ENCODE peak calls at places on chromosomes 7 and 10, in four cellular contexts. O is K562, P is H1, V is IMR-90. A is an unnamed sample.

GRCh38 chr7:78141533-78142281 is 343.1 kb downstream of the PHTF2 start:
- DNase-seq in V (peak; percentile 88), O (no peak), P (no peak), A (no peak)

GRCh38 chr10:13993169-13993568 is 337.6 kb downstream of the FRMD4A start:
- DNase-seq in V (peak; percentile 90), O (no peak), P (no peak), A (no peak)

GRCh38 chr10:114396455-114396854 is 7.8 kb downstream of the AFAP1L2 start:
- DNase-seq in O (no peak), P (no peak), V (no peak), A (no peak)

GRCh38 chr10:77236029-77236428 is 401.6 kb downstream of the KCNMA1 start:
- DNase-seq in P (no peak), O (no peak), V (no peak), A (no peak)

GRCh38 chr7:112220877-112221434 is 14.5 kb downstream of the ZNF277 start:
- DNase-seq in V (no peak), O (no peak), P (no peak), A (no peak)

GRCh38 chr7:33831389-33832118 is 73.8 kb upstream of the BMPER start:
- DNase-seq in O (no peak), P (no peak), V (no peak), A (no peak)

GRCh38 chr7:158955932-158956804 is 99.8 kb downstream of the DYNC2I1 start:
- DNase-seq in V (no peak), O (no peak), P (no peak), A (no peak)

GRCh38 chr7:945147-945555 is 9.3 kb downstream of the ADAP1 start:
- DNase-seq in O (no peak), V (no peak), P (no peak), A (no peak)

GRCh38 chr10:34732926-34733325 is 82.2 kb downstream of the PARD3 start:
- DNase-seq in P (no peak), O (peak; percentile 49), V (peak; percentile 64), A (peak; percentile 61)

GRCh38 chr7:4612939-4613841 is 68.9 kb upstream of the FOXK1 start:
- DNase-seq in O (peak; percentile 56), P (peak; percentile 51), V (peak; percentile 29), A (peak; percentile 60)

GRCh38 chr7:32142649-32143048 is 72.4 kb upstream of the PDE1C start:
- DNase-seq in O (no peak), P (no peak), V (peak; percentile 80), A (no peak)

GRCh38 chr7:32145911-32146310 is 75.7 kb upstream of the PDE1C start:
- DNase-seq in V (no peak), P (no peak), O (no peak), A (no peak)

GRCh38 chr7:32147909-32148308 is 77.7 kb upstream of the PDE1C start:
- DNase-seq in P (no peak), O (no peak), V (peak; percentile 56), A (no peak)

GRCh38 chr7:32140540-32140939 is 70.3 kb upstream of the PDE1C start:
- DNase-seq in O (no peak), P (no peak), V (no peak), A (no peak)

GRCh38 chr7:32143271-32143670 is 73.1 kb upstream of the PDE1C start:
- DNase-seq in P (no peak), V (peak; percentile 32), O (no peak), A (no peak)
- TF ChIP-seq POLR2A in P (no peak), V (no peak), O (no peak), A (no peak)

GRCh38 chr10:43204943-43205671 is 61.8 kb downstream of the RASGEF1A start:
- DNase-seq in V (peak; percentile 48), P (peak; percentile 74), O (peak; percentile 83), A (peak; percentile 50)

GRCh38 chr10:43204394-43204942 is 62.4 kb downstream of the RASGEF1A start:
- DNase-seq in V (no peak), P (no peak), O (no peak), A (no peak)

GRCh38 chr10:43202224-43202656 is 64.0 kb downstream of the CSGALNACT2 start:
- DNase-seq in P (peak; percentile 82), V (no peak), O (peak; percentile 91), A (no peak)

GRCh38 chr10:43202657-43203490 is 64.0 kb downstream of the RASGEF1A start:
- DNase-seq in P (peak; percentile 98), O (peak; percentile 95), V (no peak), A (no peak)

DNA sequence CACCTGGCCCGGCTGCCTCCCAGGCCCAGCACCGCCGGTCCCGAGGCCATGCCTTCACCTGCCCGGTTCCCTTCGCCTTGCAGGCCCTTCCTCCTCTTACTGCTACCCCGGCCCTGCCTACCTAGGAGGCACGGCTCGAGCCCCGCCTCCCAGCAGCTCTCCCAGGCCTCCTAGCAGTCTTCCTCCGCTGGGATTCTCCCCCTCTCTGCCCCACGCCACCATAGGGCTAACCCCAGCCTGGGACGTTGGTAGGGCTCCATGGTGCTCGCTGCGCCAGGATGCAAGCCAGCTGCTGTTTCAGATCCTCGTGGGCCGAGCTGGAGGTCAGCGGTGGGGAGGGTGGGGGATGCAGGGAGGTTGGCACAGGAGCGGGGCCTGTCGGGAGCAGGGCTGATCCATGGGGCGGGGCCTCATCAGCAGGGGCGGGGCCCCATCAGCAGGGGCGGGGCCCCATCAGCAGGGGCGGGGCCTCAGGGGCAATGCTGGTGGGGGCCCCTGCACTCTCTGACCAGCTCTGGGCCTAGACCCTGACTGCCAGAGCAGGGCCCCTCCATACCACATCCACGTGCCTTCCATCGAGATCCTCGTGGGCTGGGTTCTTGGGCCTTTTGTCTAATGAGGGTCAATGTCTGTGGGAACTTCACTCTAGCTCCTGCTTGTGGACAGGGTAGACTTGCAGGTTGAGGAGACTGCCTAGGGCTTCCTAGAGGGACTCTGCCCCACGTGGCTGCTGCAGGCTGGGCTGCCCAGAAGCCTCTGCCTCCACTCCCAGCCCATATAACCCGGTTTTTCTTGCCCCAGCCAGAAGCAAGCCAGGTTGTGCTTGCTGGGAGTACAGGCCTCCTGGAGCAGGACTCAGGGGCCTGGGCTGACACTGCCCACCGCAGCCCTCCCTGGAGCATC is 63.1 kb downstream of the RASGEF1A start:
- DNase-seq in V (no peak), O (peak; percentile 86), P (peak; percentile 96), A (no peak)
- H3K9ac ChIP-seq in V (no peak overlapping the region), O (peak overlapping the region; percentile 94), P (peak overlapping the region; percentile 22), A (no peak overlapping the region)

GRCh38 chr7:129367700-129368388 is 66.4 kb upstream of the STRIP2 start:
- DNase-seq in P (peak; percentile 87), V (peak; percentile 72), O (peak; percentile 91), A (peak; percentile 77)
- TF ChIP-seq CTCF in P (peak; percentile 83), V (peak; percentile 89), O (peak; percentile 98), A (peak; percentile 85)

DNA sequence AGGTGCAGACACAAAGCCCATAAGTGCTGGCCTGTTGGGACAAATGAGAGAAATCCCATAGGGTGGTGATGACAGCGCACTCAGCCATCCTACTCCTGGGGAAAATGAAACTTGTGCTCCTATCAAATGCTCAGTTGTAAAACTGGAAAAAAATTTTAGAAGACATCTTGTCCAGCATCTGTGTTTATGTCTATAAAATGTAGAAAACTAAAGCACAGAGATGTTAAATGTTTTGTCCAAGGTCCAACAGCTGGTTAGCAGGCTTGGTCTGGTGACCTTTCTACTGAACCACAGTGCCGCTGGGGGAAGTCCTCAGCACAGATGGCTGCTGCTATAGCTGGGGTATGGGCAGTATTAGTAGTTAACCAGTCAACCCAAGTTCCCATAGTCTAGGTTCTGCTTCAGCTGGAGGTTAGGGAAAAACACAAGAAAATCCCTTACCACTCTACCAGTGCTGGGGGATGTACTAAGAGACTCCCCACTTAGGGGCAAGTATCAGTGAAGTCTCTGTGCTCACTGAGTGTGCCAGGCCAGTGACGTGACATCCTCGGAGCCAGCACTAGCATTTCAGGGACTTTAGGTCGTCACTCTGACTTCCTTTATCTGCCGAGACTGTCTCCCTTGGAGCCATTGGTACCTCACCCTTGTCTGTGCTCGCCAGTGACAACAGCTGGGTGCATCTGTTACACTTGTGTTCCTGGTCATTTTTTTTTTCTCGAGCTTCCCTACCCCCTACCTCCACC is 1.9 kb downstream of the TSPAN33 start:
- DNase-seq in O (no peak), P (no peak), V (no peak), A (no peak)
- TF ChIP-seq POLR2A in O (no peak), P (no peak), V (no peak), A (no peak)

GRCh38 chr10:47349941-47350371 is 1.8 kb downstream of the RBP3 start:
- DNase-seq in V (no peak), P (no peak), O (no peak), A (no peak)
- H3K9ac ChIP-seq in V (no peak overlapping the region), P (no peak overlapping the region), O (no peak overlapping the region), A (no peak overlapping the region)

GRCh38 chr7:107754642-107755041 is 10.7 kb downstream of the CBLL1 start:
- DNase-seq in P (no peak), O (no peak), V (no peak), A (no peak)

GRCh38 chr7:107758667-107759066 is 14.7 kb downstream of the CBLL1 start:
- DNase-seq in V (no peak), P (no peak), O (no peak), A (no peak)
- TF ChIP-seq CTCF in V (no peak), P (no peak), O (no peak), A (no peak)

DNA sequence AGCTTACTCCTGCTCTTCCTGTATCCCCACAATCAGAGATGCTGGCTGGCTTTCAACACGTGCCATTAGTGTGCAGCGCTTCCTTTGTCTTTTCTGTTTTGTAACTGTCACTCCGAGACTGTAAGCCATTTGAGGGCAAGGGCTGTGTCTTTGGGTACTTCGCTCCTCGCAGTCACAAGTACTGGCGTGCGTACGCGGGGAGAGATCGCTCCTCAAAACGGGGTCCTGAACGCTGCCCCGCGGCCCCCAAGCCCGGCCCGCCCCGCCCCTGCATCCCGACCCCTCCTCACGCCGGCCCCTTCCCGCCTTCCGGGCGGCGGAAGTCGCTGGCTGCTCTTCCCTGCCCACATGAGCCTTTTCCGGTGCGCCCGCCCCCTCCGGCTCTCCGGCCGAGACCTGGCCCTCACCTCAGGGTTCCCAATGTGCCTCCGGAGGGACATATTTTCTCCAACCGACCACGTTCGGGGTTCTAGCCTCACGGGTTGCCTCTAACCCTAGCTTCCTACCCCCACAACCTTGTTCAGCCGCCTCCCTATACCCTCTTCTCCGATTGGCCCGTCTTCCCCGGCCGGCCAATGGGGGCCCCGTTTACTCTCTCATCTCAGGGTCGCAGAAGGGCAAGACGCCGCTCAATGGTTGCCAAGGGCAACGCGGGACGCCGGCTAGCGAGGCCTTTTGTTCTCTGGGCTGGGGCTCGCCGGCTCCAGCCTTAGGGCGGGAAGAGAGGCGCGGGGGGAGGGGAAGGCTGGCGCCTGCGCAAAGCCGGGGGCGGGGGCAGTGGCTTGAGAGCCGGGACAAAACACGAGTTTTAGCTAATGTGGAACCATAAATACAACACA is at the start of gene CEP41:
- DNase-seq in O (peak; percentile 96), P (peak; percentile 98), V (peak; percentile 96), A (peak; percentile 99)
- TF ChIP-seq POLR2A in O (peak; percentile 47), P (no peak), V (no peak), A (peak; percentile 35)

GRCh38 chr7:148697256-148697841 is 1.4 kb upstream of the CUL1 start:
- DNase-seq in V (peak; percentile 63), P (no peak), O (peak; percentile 69), A (peak; percentile 80)
- H3K9ac ChIP-seq in V (peak overlapping the region; percentile 91), P (no peak overlapping the region), O (peak overlapping the region; percentile 50), A (peak overlapping the region; percentile 95)

DNA sequence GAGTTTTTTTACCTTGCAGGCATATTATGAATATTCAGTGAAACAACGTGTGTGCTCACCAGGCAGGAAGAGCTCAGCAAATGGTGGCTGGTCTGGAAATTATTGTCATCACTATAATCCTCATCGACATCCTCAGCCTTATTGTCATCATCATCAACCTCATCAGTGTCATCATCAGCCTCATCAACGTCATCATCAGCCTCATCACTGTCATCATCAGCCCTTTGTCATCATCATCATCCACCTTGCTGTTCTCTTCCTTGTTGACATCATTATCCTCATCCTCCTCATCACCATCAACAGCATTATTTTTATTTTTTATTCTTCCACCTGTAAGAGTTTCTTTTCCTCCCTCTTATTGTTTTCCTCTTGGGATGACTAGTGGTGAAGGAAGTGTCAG is 142.3 kb upstream of the GPR26 start:
- DNase-seq in O (no peak), V (no peak), P (no peak), A (no peak)
- TF ChIP-seq CTCF in O (no peak), V (no peak), P (no peak), A (no peak)